ENCODE peak calls at places on chromosomes 12 and 14, in four cellular contexts. D, K, I and X are unnamed samples.

GRCh38 chr14:77654001-77654431 is 37.6 kb upstream of the SPTLC2 start:
- DNase-seq in D (no peak), K (no peak), I (no peak), X (no peak)

GRCh38 chr12:43578782-43579181 is 26.8 kb upstream of the ADAMTS20 start:
- DNase-seq in I (peak), K (no peak), D (no peak), X (peak)

GRCh38 chr12:60337865-60338549 is 742.2 kb downstream of the SLC16A7 start:
- DNase-seq in D (no peak), I (no peak), K (no peak), X (no peak)

GRCh38 chr12:130646690-130647089 is 69.4 kb downstream of the RIMBP2 start:
- DNase-seq in I (no peak), K (no peak), D (no peak), X (no peak)

GRCh38 chr14:96762650-96763049 is 34.5 kb upstream of the VRK1 start:
- DNase-seq in K (peak), I (peak), D (peak), X (peak)

GRCh38 chr14:58430156-58430555 is 2.6 kb downstream of the KIAA0586 start:
- DNase-seq in K (peak), I (peak), D (peak), X (peak)

GRCh38 chr14:55151601-55152000 is 22.5 kb downstream of the LGALS3 start:
- DNase-seq in I (no peak), D (no peak), K (no peak), X (peak)

GRCh38 chr14:61296707-61297502 is 15.8 kb upstream of the TMEM30B start:
- DNase-seq in I (peak), D (peak), K (peak), X (peak)

GRCh38 chr12:7937867-7938506 is 2.0 kb upstream of the SLC2A3 start:
- DNase-seq in K (no peak), D (no peak), I (peak), X (no peak)

GRCh38 chr14:101927859-101928258 is 36.5 kb upstream of the DYNC1H1 start:
- DNase-seq in K (no peak), I (peak), D (peak), X (peak)